ENCODE peak calls at places on chromosome 5, in four cellular contexts. One of them, this sample, is unnamed.

GRCh38 chr5:40587284-40587882 is 92.3 kb upstream of the PTGER4 start:
- DNase-seq in HCT116: no peak
- DNase-seq in K562: no peak
- DNase-seq in fibroblast of lung: no peak
- DNase-seq in this sample: no peak

GRCh38 chr5:170483701-170484458 is 19.9 kb upstream of the KCNIP1 start:
- DNase-seq in fibroblast of lung: no peak
- DNase-seq in HCT116: no peak
- DNase-seq in K562: no peak
- DNase-seq in this sample: no peak

GRCh38 chr5:156481741-156482140 is 154.8 kb downstream of the SGCD start:
- DNase-seq in fibroblast of lung: no peak
- DNase-seq in K562: no peak
- DNase-seq in HCT116: no peak
- DNase-seq in this sample: no peak

GRCh38 chr5:56711191-56711590 is 104.2 kb upstream of the MAP3K1 start:
- DNase-seq in fibroblast of lung: no peak
- DNase-seq in HCT116: no peak
- DNase-seq in K562: no peak
- DNase-seq in this sample: no peak

GRCh38 chr5:180070726-180071417 is 687 bp downstream of the RNF130 start:
- DNase-seq in K562: peak; percentile 44
- DNase-seq in HCT116: no peak
- DNase-seq in fibroblast of lung: peak; percentile 62
- DNase-seq in this sample: peak; percentile 47

GRCh38 chr5:151005975-151006576 is 14.3 kb upstream of the GPX3 start:
- DNase-seq in fibroblast of lung: peak; percentile 99
- DNase-seq in HCT116: no peak
- DNase-seq in K562: no peak
- DNase-seq in this sample: peak; percentile 70

GRCh38 chr5:134545070-134545868 is 19.8 kb downstream of the JADE2 start:
- DNase-seq in K562: no peak
- DNase-seq in HCT116: no peak
- DNase-seq in fibroblast of lung: peak; percentile 66
- DNase-seq in this sample: peak; percentile 50

GRCh38 chr5:95955996-95956899 is 5.4 kb downstream of the ELL2 start:
- DNase-seq in HCT116: no peak
- DNase-seq in fibroblast of lung: peak; percentile 83
- DNase-seq in K562: no peak
- DNase-seq in this sample: no peak

GRCh38 chr5:74212336-74212735 is 428.2 kb downstream of the ENC1 start:
- DNase-seq in fibroblast of lung: peak; percentile 27
- DNase-seq in HCT116: peak; percentile 26
- DNase-seq in K562: peak; percentile 40
- DNase-seq in this sample: no peak

GRCh38 chr5:3339798-3340115 is 255.9 kb upstream of the IRX1 start:
- DNase-seq in HCT116: no peak
- DNase-seq in fibroblast of lung: no peak
- DNase-seq in K562: no peak
- DNase-seq in this sample: no peak

GRCh38 chr5:133259199-133259997 is 207.6 kb downstream of the HSPA4 start:
- DNase-seq in K562: no peak
- DNase-seq in HCT116: no peak
- DNase-seq in fibroblast of lung: no peak
- DNase-seq in this sample: no peak

DNA sequence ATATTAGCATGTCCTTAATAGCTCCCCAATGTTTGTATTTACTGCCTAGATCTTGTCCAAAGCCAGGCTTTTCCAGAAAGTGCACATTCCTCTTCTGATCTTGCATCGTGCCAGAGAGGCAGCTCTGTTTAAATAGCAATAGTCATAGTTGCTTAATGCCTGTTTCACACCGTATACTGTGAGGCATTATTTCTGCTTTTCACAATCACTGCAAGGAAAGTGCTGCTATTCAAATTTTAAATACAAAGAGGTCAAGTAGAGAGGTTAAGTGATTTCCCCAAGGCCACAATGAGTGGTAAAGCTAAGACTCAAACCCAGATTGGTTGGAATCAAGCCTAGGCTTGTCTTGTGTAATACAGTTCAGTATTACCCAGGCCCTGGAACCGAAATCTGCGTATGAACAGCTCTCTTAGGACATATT is 153.6 kb downstream of the SNX18 start:
- DNase-seq in fibroblast of lung: peak; percentile 78
- DNase-seq in K562: no peak
- DNase-seq in HCT116: no peak
- DNase-seq in this sample: no peak
- H3K27ac ChIP-seq in fibroblast of lung: peak overlapping the region; percentile 46
- H3K27ac ChIP-seq in K562: no peak overlapping the region
- H3K27ac ChIP-seq in HCT116: no peak overlapping the region
- H3K27ac ChIP-seq in this sample: no peak overlapping the region

DNA sequence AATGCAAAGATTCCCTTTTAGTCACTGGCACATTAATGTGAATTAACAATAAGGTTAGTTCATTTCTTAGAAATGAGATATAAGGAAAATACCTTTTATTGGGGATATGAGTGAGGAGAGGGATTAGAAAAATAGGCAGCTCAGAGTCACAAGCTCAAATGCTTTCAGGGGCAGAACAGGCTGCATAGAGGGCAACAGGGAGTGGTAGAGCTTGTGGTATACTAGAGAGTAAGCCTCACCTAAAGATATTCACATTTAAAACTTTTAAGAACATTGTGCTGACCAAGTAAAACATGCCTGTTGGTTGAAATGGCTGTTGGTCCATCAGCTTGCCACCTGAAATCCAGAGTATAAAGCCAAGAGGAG is 34.7 kb downstream of the ZNF474 start:
- DNase-seq in K562: no peak
- DNase-seq in fibroblast of lung: no peak
- DNase-seq in HCT116: no peak
- DNase-seq in this sample: no peak
- H3K9ac ChIP-seq in K562: no peak overlapping the region
- H3K9ac ChIP-seq in fibroblast of lung: no peak overlapping the region
- H3K9ac ChIP-seq in HCT116: no peak overlapping the region
- H3K9ac ChIP-seq in this sample: no peak overlapping the region

GRCh38 chr5:10567781-10568321 is 4.0 kb downstream of the ANKRD33B start:
- DNase-seq in fibroblast of lung: peak; percentile 76
- DNase-seq in HCT116: no peak
- DNase-seq in K562: no peak
- DNase-seq in this sample: no peak
- H3K27ac ChIP-seq in fibroblast of lung: no peak overlapping the region
- H3K27ac ChIP-seq in HCT116: no peak overlapping the region
- H3K27ac ChIP-seq in K562: no peak overlapping the region
- H3K27ac ChIP-seq in this sample: no peak overlapping the region

GRCh38 chr5:50966986-50967385 is 300.5 kb downstream of the PARP8 start:
- DNase-seq in fibroblast of lung: no peak
- DNase-seq in HCT116: no peak
- DNase-seq in K562: no peak
- DNase-seq in this sample: no peak

GRCh38 chr5:50968296-50969206 is 302.1 kb downstream of the PARP8 start:
- DNase-seq in fibroblast of lung: no peak
- DNase-seq in K562: no peak
- DNase-seq in HCT116: no peak
- DNase-seq in this sample: no peak

GRCh38 chr5:50965621-50966362 is 299.4 kb downstream of the PARP8 start:
- DNase-seq in HCT116: no peak
- DNase-seq in fibroblast of lung: no peak
- DNase-seq in K562: no peak
- DNase-seq in this sample: no peak

GRCh38 chr5:50969207-50970145 is 303.0 kb downstream of the PARP8 start:
- DNase-seq in K562: no peak
- DNase-seq in fibroblast of lung: no peak
- DNase-seq in HCT116: no peak
- DNase-seq in this sample: no peak

DNA sequence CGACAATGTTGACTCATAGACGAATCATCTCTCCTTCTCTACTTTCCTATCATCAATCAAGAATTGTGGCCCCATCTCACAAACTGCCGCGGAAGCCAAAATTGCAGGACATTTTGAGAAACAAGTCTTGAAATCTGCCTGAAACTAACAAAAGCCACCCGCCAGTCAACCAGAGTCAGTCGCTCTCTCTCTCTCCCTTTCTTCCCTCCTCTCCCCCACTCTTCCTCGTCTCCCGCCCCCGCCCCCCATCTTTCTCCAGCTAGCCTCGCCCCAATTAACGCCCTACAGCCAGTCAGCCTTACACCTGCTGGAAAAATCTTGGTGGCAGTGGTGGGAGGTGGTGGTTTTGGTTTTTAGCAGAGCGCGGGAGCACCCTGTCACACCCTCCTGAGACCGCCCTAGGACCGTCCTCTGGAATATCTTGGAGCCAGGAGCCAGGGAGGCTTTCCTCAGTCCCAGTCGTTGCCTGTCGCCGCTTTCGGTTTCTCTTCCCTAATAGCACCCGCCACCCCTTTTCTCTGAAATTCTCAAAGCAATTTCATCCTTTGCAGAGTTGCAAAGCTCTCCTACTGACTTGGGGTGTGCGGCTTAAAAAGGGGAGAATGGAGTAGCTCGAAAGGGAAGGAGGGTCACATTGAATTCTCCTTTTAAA is 301.1 kb downstream of the PARP8 start:
- DNase-seq in HCT116: no peak
- DNase-seq in fibroblast of lung: no peak
- DNase-seq in K562: no peak
- DNase-seq in this sample: peak; percentile 32
- H3K9ac ChIP-seq in HCT116: no peak overlapping the region
- H3K9ac ChIP-seq in fibroblast of lung: no peak overlapping the region
- H3K9ac ChIP-seq in K562: no peak overlapping the region
- H3K9ac ChIP-seq in this sample: no peak overlapping the region

GRCh38 chr5:2299388-2300220 is 416.9 kb upstream of the IRX4 start:
- DNase-seq in fibroblast of lung: no peak
- DNase-seq in HCT116: no peak
- DNase-seq in K562: no peak
- DNase-seq in this sample: no peak
- H3K27ac ChIP-seq in fibroblast of lung: no peak overlapping the region
- H3K27ac ChIP-seq in HCT116: no peak overlapping the region
- H3K27ac ChIP-seq in K562: no peak overlapping the region
- H3K27ac ChIP-seq in this sample: no peak overlapping the region

DNA sequence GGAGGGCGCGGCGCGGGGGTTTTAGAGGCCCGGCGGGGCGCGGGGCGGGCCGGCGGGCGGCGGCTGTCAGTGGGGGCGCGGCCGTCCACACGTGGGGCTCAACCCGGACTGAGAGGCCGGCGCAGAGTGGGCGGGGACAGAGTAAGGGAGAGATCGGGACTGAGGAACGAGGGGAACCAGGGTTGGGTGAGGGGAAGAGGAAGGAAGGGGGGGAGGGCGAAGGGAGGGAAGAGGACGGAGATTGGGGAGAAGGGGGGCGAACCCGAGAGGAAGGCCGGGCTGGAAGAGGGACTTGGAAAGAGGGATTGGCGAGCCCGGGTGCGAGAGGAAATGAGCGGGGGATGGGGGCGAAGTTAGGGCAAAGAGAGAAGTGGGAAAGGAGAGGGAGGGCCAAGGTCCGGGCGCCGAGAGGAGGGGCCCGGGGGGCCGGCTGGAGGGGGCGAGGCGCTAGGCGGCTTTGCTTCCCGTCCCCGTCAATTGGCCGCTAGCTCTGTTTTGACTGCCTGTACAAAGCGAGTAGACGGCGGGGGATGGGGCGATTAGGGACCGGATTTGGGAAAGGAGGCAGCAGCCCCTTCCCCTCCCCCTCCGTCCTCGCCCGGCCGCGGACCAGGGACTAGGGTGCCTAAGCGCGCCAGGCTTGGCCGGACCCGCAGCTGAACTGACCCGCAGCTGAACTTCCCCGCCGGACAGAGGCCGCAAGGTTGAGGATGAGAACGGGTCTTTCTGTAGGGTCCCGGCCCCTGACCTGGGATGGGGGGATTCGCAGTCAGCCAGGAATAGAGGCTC is 398 bp upstream of the FBN2 start:
- DNase-seq in K562: no peak
- DNase-seq in fibroblast of lung: peak; percentile 82
- DNase-seq in HCT116: no peak
- DNase-seq in this sample: peak; percentile 44
- H3K9ac ChIP-seq in K562: no peak overlapping the region
- H3K9ac ChIP-seq in fibroblast of lung: no peak overlapping the region
- H3K9ac ChIP-seq in HCT116: no peak overlapping the region
- H3K9ac ChIP-seq in this sample: no peak overlapping the region

GRCh38 chr5:154359222-154359583 is 86.6 kb upstream of the SAP30L start:
- DNase-seq in K562: no peak
- DNase-seq in fibroblast of lung: no peak
- DNase-seq in HCT116: no peak
- DNase-seq in this sample: no peak
- H3K27ac ChIP-seq in K562: no peak overlapping the region
- H3K27ac ChIP-seq in fibroblast of lung: peak overlapping the region; percentile 6
- H3K27ac ChIP-seq in HCT116: no peak overlapping the region
- H3K27ac ChIP-seq in this sample: no peak overlapping the region

GRCh38 chr5:1416856-1417469 is 28.3 kb downstream of the SLC6A3 start:
- DNase-seq in HCT116: no peak
- DNase-seq in fibroblast of lung: no peak
- DNase-seq in K562: no peak
- DNase-seq in this sample: no peak
- H3K9ac ChIP-seq in HCT116: no peak overlapping the region
- H3K9ac ChIP-seq in fibroblast of lung: no peak overlapping the region
- H3K9ac ChIP-seq in K562: no peak overlapping the region
- H3K9ac ChIP-seq in this sample: no peak overlapping the region

DNA sequence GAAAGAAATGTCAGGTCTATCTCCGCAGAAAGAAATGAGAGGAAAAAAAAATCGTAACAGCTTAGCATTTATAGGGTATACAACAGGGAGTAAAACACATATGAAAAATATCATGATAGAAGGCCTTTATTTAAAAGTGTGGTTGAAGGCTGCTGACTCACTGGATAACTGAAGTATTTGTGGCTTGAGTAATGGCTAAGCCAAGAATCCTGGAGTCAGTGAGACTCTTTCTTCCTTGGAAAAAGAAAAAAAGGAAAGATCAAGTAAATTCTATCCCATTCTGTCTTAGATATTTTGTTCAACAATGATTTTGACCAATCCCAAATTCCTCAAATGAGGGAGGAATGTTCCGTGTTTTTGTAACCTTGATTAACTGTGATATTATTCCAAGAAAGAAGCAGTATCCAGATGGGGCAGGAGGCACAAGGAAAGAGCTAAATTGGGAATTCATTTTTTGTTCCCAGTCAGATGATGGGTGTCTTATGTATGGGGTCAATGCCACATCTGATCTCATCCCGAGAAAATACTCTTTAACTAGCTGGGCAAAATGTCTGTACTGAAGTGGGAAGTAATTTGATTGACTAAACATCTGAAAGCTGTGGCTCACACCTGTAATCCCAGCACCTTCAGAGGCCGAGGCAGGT is 64.3 kb upstream of the MYO10 start:
- DNase-seq in HCT116: peak; percentile 52
- DNase-seq in K562: no peak
- DNase-seq in fibroblast of lung: peak; percentile 95
- DNase-seq in this sample: no peak
- H3K27ac ChIP-seq in HCT116: peak overlapping the region; percentile 47
- H3K27ac ChIP-seq in K562: no peak overlapping the region
- H3K27ac ChIP-seq in fibroblast of lung: peak overlapping the region; percentile 77
- H3K27ac ChIP-seq in this sample: no peak overlapping the region